ENCODE peak calls at places on chromosome 19, in four cellular contexts. X is HEK293T, B is NCI-H226, N is tibial nerve. Z is an unnamed sample.

GRCh38 chr19:611506-611869 is 21.8 kb downstream of the HCN2 start:
- DNase-seq in B (peak), X (no peak), N (no peak), Z (no peak)

GRCh38 chr19:46659151-46660007 is 1.6 kb downstream of the DACT3 start:
- DNase-seq in B (no peak), X (no peak), N (peak), Z (peak)

GRCh38 chr19:18044825-18045304 is 36.9 kb downstream of the ARRDC2 start:
- DNase-seq in X (no peak), B (no peak), N (peak), Z (no peak)

GRCh38 chr19:10093295-10094186 is 7.4 kb downstream of the SHFL start:
- DNase-seq in B (no peak), X (no peak), N (no peak), Z (no peak)

GRCh38 chr19:35789195-35789977 is 14.0 kb downstream of the ARHGAP33 start:
- DNase-seq in B (no peak), N (no peak), X (no peak), Z (no peak)

GRCh38 chr19:3357731-3358391 is 8.5 kb upstream of the NFIC start:
- DNase-seq in X (no peak), B (no peak), N (no peak), Z (no peak)

GRCh38 chr19:6528544-6529121 is 2.2 kb upstream of the TNFSF9 start:
- DNase-seq in N (peak), B (no peak), X (no peak), Z (no peak)

GRCh38 chr19:3398114-3398899 is 31.9 kb downstream of the NFIC start:
- DNase-seq in X (no peak), N (peak), B (no peak), Z (no peak)

GRCh38 chr19:10549733-10550132 is 6.0 kb downstream of the ATG4D start:
- DNase-seq in X (no peak), B (no peak), N (no peak), Z (no peak)

GRCh38 chr19:8050274-8051096 is 2.1 kb upstream of the CCL25 start:
- DNase-seq in N (peak), X (peak), B (peak), Z (peak)

GRCh38 chr19:35138305-35138799 is 272 bp upstream of the FXYD1 start:
- DNase-seq in X (no peak), N (no peak), B (no peak), Z (no peak)

Z was measured in SK-N-SH.